ENCODE peak calls at places on chromosomes 6 and 20, in nine cellular contexts. K is stimulated activated CD4-positive, alpha-beta T cell treated with anti-CD3 and anti-CD28 coated beads, Interleukin-12 subunit alpha, Interleukin-12 subunit beta, amount 100 ng/mL, for 48 hours; V is AG09309; S is ELR; G is SK-N-SH; T is Caki2; J is NCI-H2029 treated with DMSO at 0.1 percent for 48 hours; F is OCI-LY7; O is naive B cell. D is an unnamed sample.

GRCh38 chr20:44501448-44501847 is 20.4 kb downstream of the SERINC3 start:
- DNase-seq in K (no peak), V (peak), S (peak), G (no peak), T (no peak), J (no peak), F (no peak), O (no peak), D (peak)

GRCh38 chr6:117143647-117144046 is 121.7 kb upstream of the VGLL2 start:
- DNase-seq in K (no peak), V (no peak), S (no peak), G (no peak), T (no peak), J (no peak), F (no peak), O (no peak), D (no peak)

GRCh38 chr6:154668156-154668555 is 65.1 kb upstream of the SCAF8 start:
- DNase-seq in K (no peak), V (no peak), S (no peak), G (no peak), T (no peak), J (no peak), F (no peak), O (no peak), D (no peak)

GRCh38 chr6:56628105-56628504 is 14.6 kb downstream of the DST start:
- DNase-seq in K (no peak), V (no peak), S (no peak), G (no peak), T (no peak), J (no peak), F (no peak), O (no peak), D (no peak)

GRCh38 chr6:26141378-26141901 is 54.2 kb downstream of the HFE start:
- DNase-seq in K (no peak), V (no peak), S (no peak), G (no peak), T (no peak), J (no peak), F (no peak), O (no peak), D (no peak)

GRCh38 chr6:3226422-3227362 is 761 bp downstream of the TUBB2B start:
- DNase-seq in K (no peak), V (no peak), S (peak), G (peak), T (no peak), J (peak), F (peak), O (peak), D (no peak)

GRCh38 chr20:9460518-9460917 is 53.9 kb upstream of the LAMP5 start:
- DNase-seq in K (no peak), V (no peak), S (peak), G (no peak), T (peak), J (no peak), F (no peak), O (no peak), D (no peak)

GRCh38 chr20:1792274-1792673 is 102.9 kb upstream of the SIRPA start:
- DNase-seq in K (no peak), V (no peak), S (no peak), G (no peak), T (no peak), J (no peak), F (no peak), O (no peak), D (no peak)

GRCh38 chr6:143279385-143279784 is 171.1 kb downstream of the ADAT2 start:
- DNase-seq in K (no peak), V (no peak), S (peak), G (peak), T (no peak), J (no peak), F (peak), O (no peak), D (no peak)

GRCh38 chr6:79984261-79984660 is 20.2 kb upstream of the TTK start:
- DNase-seq in K (no peak), V (no peak), S (peak), G (no peak), T (peak), J (no peak), F (no peak), O (no peak), D (no peak)

GRCh38 chr6:158409451-158409850 is 97.2 kb downstream of the TULP4 start:
- DNase-seq in K (no peak), V (peak), S (peak), G (peak), T (no peak), J (no peak), F (peak), O (no peak), D (no peak)

GRCh38 chr6:119349041-119349340 is 570 bp downstream of the MAN1A1 start:
- DNase-seq in K (no peak), V (no peak), S (no peak), G (peak), T (no peak), J (no peak), F (peak), O (no peak), D (no peak)

GRCh38 chr6:22098623-22099022 is 198.2 kb downstream of the PRL start:
- DNase-seq in K (no peak), V (no peak), S (no peak), G (no peak), T (no peak), J (no peak), F (no peak), O (no peak), D (no peak)

GRCh38 chr6:110328231-110328630 is 29.9 kb downstream of the METTL24 start:
- DNase-seq in K (no peak), V (peak), S (no peak), G (no peak), T (no peak), J (no peak), F (no peak), O (no peak), D (peak)

GRCh38 chr6:1424306-1424927 is 35.0 kb downstream of the FOXF2 start:
- DNase-seq in K (peak), V (no peak), S (peak), G (peak), T (peak), J (peak), F (peak), O (no peak), D (no peak)